ENCODE peak calls at places on chromosomes 3 and 15, in six cellular contexts. E is stomach, B is esophagus squamous epithelium, G is HL-60, S is endothelial cell of umbilical vein, Q is IMR-90. D is an unnamed sample.

GRCh38 chr3:98914210-98915080 is 12.9 kb upstream of the DCBLD2 start:
- DNase-seq in E (no peak), B (no peak), G (no peak), S (no peak), Q (no peak), D (no peak)

GRCh38 chr3:32340639-32341365 is 50.9 kb upstream of the CMTM7 start:
- DNase-seq in E (no peak), B (no peak), G (no peak), S (peak), Q (no peak), D (no peak)

GRCh38 chr15:68706256-68706655 is 114.4 kb downstream of the ANP32A start:
- DNase-seq in E (no peak), B (no peak), G (no peak), S (no peak), Q (no peak), D (peak)

GRCh38 chr15:96264801-96265515 is 65.5 kb upstream of the NR2F2 start:
- DNase-seq in E (no peak), B (no peak), G (no peak), S (no peak), Q (peak), D (peak)

GRCh38 chr3:179067839-179068238 is 3.8 kb downstream of the ZMAT3 start:
- DNase-seq in E (no peak), B (no peak), G (no peak), S (peak), Q (no peak), D (no peak)

GRCh38 chr15:51229907-51230328 is 108.5 kb downstream of the CYP19A1 start:
- DNase-seq in E (no peak), B (no peak), G (no peak), S (peak), Q (peak), D (no peak)

GRCh38 chr3:138124689-138125420 is 7.3 kb downstream of the A4GNT start:
- DNase-seq in E (no peak), B (no peak), G (no peak), S (no peak), Q (peak), D (no peak)

GRCh38 chr3:13767030-13767429 is 112.8 kb downstream of the WNT7A start:
- DNase-seq in E (no peak), B (no peak), G (no peak), S (no peak), Q (no peak), D (no peak)

GRCh38 chr15:42331235-42331634 is 28.1 kb upstream of the CAPN3 start:
- DNase-seq in E (no peak), B (no peak), G (no peak), S (no peak), Q (peak), D (no peak)

GRCh38 chr3:153166206-153166605 is 4.2 kb downstream of the RAP2B start:
- DNase-seq in E (no peak), B (no peak), G (no peak), S (peak), Q (peak), D (peak)

GRCh38 chr3:115713247-115713646 is 89.9 kb downstream of the GAP43 start:
- DNase-seq in E (peak), B (no peak), G (no peak), S (no peak), Q (peak), D (no peak)

GRCh38 chr15:66670698-66671580 is 31.1 kb upstream of the SMAD6 start:
- DNase-seq in E (peak), B (no peak), G (no peak), S (no peak), Q (no peak), D (no peak)

GRCh38 chr3:47016934-47017435 is 37.5 kb downstream of the NBEAL2 start:
- DNase-seq in E (no peak), B (no peak), G (peak), S (peak), Q (peak), D (peak)

GRCh38 chr15:87326274-87326673 is 930.3 kb downstream of the NTRK3 start:
- DNase-seq in E (no peak), B (no peak), G (no peak), S (no peak), Q (no peak), D (no peak)

GRCh38 chr15:37880009-37880834 is 54.2 kb upstream of the TMCO5A start:
- DNase-seq in E (no peak), B (no peak), G (no peak), S (peak), Q (peak), D (peak)
- H3K27ac ChIP-seq in E (no peak), B (no peak), G (no peak), S (no peak), Q (no peak), D (no peak)

DNA sequence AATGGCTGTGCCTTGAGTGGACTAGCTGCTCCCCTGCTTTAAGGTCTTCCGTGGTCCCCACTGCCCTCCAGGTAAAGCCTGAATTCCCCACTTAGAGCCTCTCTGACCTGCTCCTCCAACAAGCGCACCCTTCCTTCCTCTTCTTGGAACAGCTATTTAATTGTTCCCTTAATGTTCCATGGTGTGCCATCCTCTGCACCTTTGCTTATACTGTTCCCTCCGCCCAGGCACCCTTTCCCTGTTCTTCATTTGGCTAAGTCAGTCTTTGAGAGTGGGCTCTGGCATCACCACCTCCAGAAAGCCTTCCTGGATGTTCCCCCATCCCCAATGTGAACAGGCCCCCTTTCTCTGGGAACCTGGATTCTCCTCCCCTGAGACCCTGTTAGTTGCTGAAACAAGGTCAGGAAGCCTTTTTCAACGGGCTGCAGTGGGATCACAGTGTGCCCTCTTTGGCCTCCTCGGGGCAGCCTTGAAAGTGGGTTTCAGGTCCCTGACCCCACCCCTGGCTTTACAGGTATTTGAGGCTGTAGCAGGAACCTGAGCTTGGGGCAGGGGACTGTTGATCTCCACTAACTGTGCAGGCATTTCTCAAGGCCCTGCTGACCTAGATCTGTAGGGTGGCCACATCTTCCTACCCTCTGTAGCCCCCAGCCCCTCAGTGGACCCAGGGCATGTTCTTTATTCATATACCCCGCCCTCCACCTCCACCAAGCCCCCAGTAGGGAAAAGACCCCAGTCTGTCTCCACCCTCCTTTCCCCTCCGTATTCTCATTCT is 5.0 kb downstream of the ISLR start:
- DNase-seq in E (no peak), B (no peak), G (no peak), S (no peak), Q (no peak), D (no peak)
- H3K27ac ChIP-seq in E (peak), B (peak), G (no peak), S (no peak), Q (no peak), D (no peak)

GRCh38 chr15:52349062-52349700 is 53.6 kb upstream of the MYO5C start:
- DNase-seq in E (no peak), B (no peak), G (no peak), S (no peak), Q (peak), D (no peak)
- H3K27ac ChIP-seq in E (no peak), B (no peak), G (no peak), S (no peak), Q (no peak), D (no peak)

GRCh38 chr3:149382091-149382467 is 4.6 kb upstream of the TM4SF1 start:
- DNase-seq in E (no peak), B (no peak), G (no peak), S (no peak), Q (peak), D (peak)

GRCh38 chr3:149383703-149384102 is 6.3 kb upstream of the TM4SF1 start:
- DNase-seq in E (no peak), B (no peak), G (no peak), S (no peak), Q (no peak), D (no peak)

GRCh38 chr3:149384167-149384566 is 6.7 kb upstream of the TM4SF1 start:
- DNase-seq in E (no peak), B (no peak), G (no peak), S (no peak), Q (no peak), D (no peak)

GRCh38 chr3:149381173-149382090 is 4.0 kb upstream of the TM4SF1 start:
- DNase-seq in E (no peak), B (no peak), G (no peak), S (no peak), Q (no peak), D (no peak)

GRCh38 chr3:149382518-149382917 is 5.1 kb upstream of the TM4SF1 start:
- DNase-seq in E (no peak), B (no peak), G (no peak), S (no peak), Q (no peak), D (peak)
- H3K27ac ChIP-seq in E (no peak), B (peak), G (no peak), S (no peak), Q (peak), D (peak)

DNA sequence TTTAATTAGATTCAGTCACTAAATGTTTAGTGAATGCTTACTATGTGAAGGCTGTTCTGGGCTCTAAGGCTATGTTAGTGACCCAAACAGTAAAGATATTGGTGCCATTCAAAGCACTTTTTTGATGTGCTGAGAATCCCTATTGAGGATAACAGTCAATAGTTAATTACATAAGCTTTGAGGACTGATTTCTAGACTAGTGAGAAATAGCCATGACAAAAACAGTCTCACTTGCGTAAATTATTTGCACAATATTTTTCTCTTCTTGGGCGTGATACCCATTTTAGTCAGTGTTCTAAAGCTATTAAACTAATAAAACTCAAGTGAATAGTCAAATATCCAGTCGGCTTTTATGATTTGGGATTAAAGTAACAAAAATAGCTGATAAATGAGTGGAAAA is 74.6 kb downstream of the UBE2E2 start:
- DNase-seq in E (no peak), B (no peak), G (no peak), S (no peak), Q (no peak), D (no peak)
- H3K27ac ChIP-seq in E (no peak), B (no peak), G (no peak), S (no peak), Q (no peak), D (no peak)

DNA sequence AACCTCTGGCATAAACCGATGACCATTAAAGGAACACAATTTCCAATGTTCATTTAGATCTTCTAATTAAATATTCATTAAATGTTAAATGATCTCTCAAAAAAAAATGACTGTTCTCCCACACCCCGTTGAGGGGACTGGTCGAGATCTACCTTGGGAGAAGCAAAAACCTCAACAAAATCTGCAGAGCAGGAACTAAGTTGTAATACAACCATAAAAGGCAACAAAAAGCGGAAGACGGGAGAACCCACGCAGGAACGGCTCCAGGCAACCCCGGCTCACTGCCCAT is 752 bp downstream of the TERC start:
- DNase-seq in E (no peak), B (no peak), G (no peak), S (no peak), Q (peak), D (peak)
- H3K27ac ChIP-seq in E (peak), B (peak), G (peak), S (peak), Q (peak), D (peak)

GRCh38 chr15:25677719-25678497 is 185.2 kb downstream of the ATP10A start:
- DNase-seq in E (no peak), B (no peak), G (no peak), S (no peak), Q (no peak), D (no peak)

GRCh38 chr15:25675396-25675795 is 187.7 kb downstream of the ATP10A start:
- DNase-seq in E (no peak), B (no peak), G (no peak), S (no peak), Q (no peak), D (no peak)

GRCh38 chr15:25674948-25675347 is 188.2 kb downstream of the ATP10A start:
- DNase-seq in E (no peak), B (no peak), G (no peak), S (no peak), Q (no peak), D (no peak)

GRCh38 chr15:25673972-25674371 is 189.2 kb downstream of the ATP10A start:
- DNase-seq in E (no peak), B (no peak), G (no peak), S (no peak), Q (no peak), D (no peak)

DNA sequence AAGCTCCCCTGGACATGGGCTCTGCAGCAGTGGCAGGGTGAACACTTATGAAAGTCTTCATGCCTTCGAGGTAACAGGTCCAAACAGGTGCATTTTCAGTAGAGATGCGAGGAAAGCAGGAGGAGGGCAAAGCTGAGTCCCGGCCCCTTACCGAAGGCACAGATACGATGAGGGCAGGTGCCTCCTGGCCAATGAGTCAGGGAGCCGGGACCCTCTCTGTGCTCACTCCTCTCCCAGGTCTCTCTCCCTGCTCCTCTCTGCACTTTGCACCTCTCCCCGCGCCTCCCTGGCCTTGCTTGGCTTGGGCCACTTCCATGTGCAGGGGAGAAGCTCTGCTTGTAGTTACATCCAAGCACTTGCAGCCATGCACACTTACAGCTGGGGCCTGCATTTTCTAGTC is 187.1 kb downstream of the ATP10A start:
- DNase-seq in E (no peak), B (no peak), G (no peak), S (no peak), Q (no peak), D (no peak)
- H3K27ac ChIP-seq in E (peak), B (peak), G (no peak), S (no peak), Q (no peak), D (no peak)

DNA sequence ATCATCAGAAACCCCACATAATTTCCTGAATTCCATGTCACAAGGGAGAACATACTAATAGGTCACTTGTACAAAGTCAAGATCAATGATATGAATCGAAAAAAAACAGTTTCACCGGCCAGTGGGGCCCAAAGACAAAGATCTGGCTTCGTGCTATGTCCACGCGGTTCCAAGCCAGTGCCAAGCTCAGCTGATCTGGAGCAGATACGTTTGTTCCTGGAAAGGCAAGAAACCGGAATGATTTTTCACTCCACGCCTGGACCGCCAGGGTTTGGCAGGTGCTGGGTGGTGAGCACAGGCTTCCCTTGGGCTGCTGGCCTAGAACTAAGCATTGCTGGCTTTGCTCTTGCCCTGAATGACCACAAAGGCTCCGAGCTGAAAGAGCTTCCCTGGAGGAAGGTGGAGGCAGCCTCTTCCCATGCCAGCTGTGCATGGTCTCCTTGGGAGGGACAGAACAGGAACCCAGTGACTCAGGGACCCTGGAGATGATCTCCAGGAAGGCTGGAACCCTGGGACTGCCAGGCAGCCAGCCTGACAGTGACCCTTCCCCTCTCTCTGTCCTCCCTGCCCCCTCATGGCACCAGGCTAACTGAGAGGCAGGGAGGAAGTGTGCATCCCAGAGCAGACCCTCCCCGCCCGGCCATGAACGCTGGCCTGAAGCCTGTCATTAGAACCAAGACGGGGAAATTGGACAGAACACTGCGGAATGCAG is 40.9 kb downstream of the TRPM1 start:
- DNase-seq in E (peak), B (no peak), G (no peak), S (no peak), Q (no peak), D (no peak)
- H3K27ac ChIP-seq in E (no peak), B (no peak), G (no peak), S (no peak), Q (no peak), D (no peak)

DNA sequence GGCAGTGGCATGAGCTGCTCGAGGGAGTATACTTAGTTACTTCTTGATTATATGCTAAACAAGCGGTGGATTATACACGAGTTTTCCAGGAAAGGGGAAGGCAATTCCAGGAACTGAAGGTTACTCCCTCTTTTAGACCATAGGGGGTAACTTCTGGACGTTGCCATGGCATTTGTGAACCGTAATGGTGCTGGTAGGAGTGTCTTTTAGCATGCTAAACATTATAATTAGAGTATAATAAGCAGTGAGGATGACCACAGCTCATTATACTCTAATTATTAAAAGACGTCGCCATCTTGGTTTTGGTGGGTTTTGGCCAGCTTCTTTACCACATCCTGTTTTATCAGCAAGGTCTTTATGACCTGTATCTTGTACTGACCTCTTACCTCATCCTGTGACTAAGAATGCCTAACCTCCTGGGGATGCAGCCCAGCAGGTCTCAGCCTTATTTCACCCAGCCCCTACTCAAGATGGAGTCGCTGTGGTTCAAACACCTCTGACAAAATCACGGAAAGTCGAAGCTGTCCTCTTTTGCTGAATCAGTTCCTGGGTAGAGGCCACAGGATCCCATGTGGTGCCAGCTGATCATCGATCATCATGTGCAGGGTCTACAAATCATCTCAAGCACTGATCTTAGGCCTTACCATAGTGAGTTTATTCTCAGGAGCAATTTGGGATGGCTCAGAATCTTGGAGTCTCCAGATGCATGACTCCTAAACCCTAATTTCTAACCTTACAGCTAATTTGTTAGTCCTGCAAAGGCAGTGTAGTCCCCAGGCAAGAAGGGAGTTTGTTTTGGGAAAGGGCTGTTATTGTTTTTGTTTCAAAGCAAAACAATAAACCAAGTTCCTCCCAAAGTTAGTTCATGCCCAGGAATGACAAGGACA is 149.1 kb downstream of the TJP1 start:
- DNase-seq in E (no peak), B (no peak), G (no peak), S (no peak), Q (no peak), D (no peak)
- H3K27ac ChIP-seq in E (no peak), B (no peak), G (no peak), S (no peak), Q (no peak), D (no peak)

D was measured in foreskin keratinocyte.